ENCODE peak calls at places on chromosome 6, in seven cellular contexts. B is adipocyte; I is HTR-8/SVneo; J is stimulated activated CD4-positive, alpha-beta T cell treated with anti-CD3 and anti-CD28 coated beads, Interleukin-4, amount 100 ng/mL, for 1 hour; E is iris pigment epithelial cell; C is fibroblast of the conjunctiva; M is NCI-H345. G is an unnamed sample.

GRCh38 chr6:11535801-11536230 is 1.7 kb upstream of the TMEM170B start:
- DNase-seq in B (peak; percentile 44), I (no peak), J (no peak), E (peak; percentile 54), C (no peak), M (no peak), G (no peak)

GRCh38 chr6:56795852-56796532 is 153.3 kb upstream of the DST start:
- DNase-seq in B (no peak), I (peak; percentile 44), J (no peak), E (peak; percentile 36), C (no peak), M (no peak), G (no peak)

GRCh38 chr6:34298941-34299340 is 50.1 kb upstream of the SMIM29 start:
- DNase-seq in B (no peak), I (no peak), J (no peak), E (no peak), C (no peak), M (no peak), G (no peak)

GRCh38 chr6:45460166-45460565 is 82.4 kb upstream of the SUPT3H start:
- DNase-seq in B (no peak), I (no peak), J (no peak), E (no peak), C (no peak), M (no peak), G (no peak)

GRCh38 chr6:25883991-25884390 is 9.9 kb upstream of the SLC17A3 start:
- DNase-seq in B (peak; percentile 91), I (peak; percentile 66), J (no peak), E (peak; percentile 89), C (peak; percentile 94), M (no peak), G (no peak)

GRCh38 chr6:157885211-157885788 is 62.3 kb downstream of the SNX9 start:
- DNase-seq in B (no peak), I (no peak), J (peak; percentile 26), E (peak; percentile 67), C (no peak), M (no peak), G (no peak)

GRCh38 chr6:109095821-109096084 is 446 bp downstream of the CEP57L1 start:
- DNase-seq in B (no peak), I (no peak), J (no peak), E (no peak), C (no peak), M (no peak), G (no peak)

GRCh38 chr6:5335020-5335419 is 73.7 kb downstream of the FARS2 start:
- DNase-seq in B (no peak), I (no peak), J (no peak), E (no peak), C (no peak), M (no peak), G (no peak)

GRCh38 chr6:6661684-6662083 is 73.2 kb downstream of the LY86 start:
- DNase-seq in B (peak; percentile 42), I (no peak), J (no peak), E (peak; percentile 42), C (peak; percentile 20), M (peak; percentile 76), G (no peak)

GRCh38 chr6:159829515-159829914 is 29.4 kb downstream of the PNLDC1 start:
- DNase-seq in B (no peak), I (no peak), J (no peak), E (no peak), C (no peak), M (no peak), G (no peak)

GRCh38 chr6:75438186-75438880 is 55.3 kb downstream of the FILIP1 start:
- DNase-seq in B (no peak), I (no peak), J (no peak), E (no peak), C (no peak), M (no peak), G (no peak)

GRCh38 chr6:31767096-31767645 is 4.7 kb downstream of the SAPCD1 start:
- DNase-seq in B (no peak), I (no peak), J (no peak), E (no peak), C (no peak), M (no peak), G (no peak)

GRCh38 chr6:154849475-154849874 is 116.3 kb downstream of the SCAF8 start:
- DNase-seq in B (no peak), I (no peak), J (no peak), E (no peak), C (no peak), M (no peak), G (no peak)

GRCh38 chr6:109526905-109527628 is 44.0 kb upstream of the ZBTB24 start:
- DNase-seq in B (peak; percentile 84), I (peak; percentile 38), J (peak; percentile 19), E (peak; percentile 65), C (peak; percentile 59), M (peak; percentile 77), G (no peak)

GRCh38 chr6:128271527-128271926 is 248.9 kb downstream of the PTPRK start:
- DNase-seq in B (no peak), I (no peak), J (no peak), E (peak; percentile 49), C (no peak), M (no peak), G (no peak)

GRCh38 chr6:78781001-78781400 is 86.3 kb upstream of the IRAK1BP1 start:
- DNase-seq in B (no peak), I (no peak), J (no peak), E (no peak), C (no peak), M (no peak), G (no peak)

GRCh38 chr6:35194390-35194789 is 19.4 kb upstream of the SCUBE3 start:
- DNase-seq in B (no peak), I (no peak), J (no peak), E (no peak), C (no peak), M (no peak), G (no peak)

GRCh38 chr6:149614352-149614751 is 34.2 kb downstream of the KATNA1 start:
- DNase-seq in B (peak; percentile 7), I (no peak), J (no peak), E (peak; percentile 64), C (no peak), M (no peak), G (no peak)

GRCh38 chr6:7540595-7540994 is 876 bp upstream of the DSP start:
- DNase-seq in B (peak; percentile 33), I (peak; percentile 11), J (no peak), E (no peak), C (no peak), M (no peak), G (no peak)

GRCh38 chr6:167699141-167700036 is 127.3 kb upstream of the AFDN start:
- DNase-seq in B (no peak), I (no peak), J (peak; percentile 61), E (peak; percentile 11), C (no peak), M (no peak), G (no peak)

GRCh38 chr6:124393536-124393935 is 568.7 kb upstream of the RNF217 start:
- DNase-seq in B (no peak), I (no peak), J (no peak), E (peak; percentile 11), C (no peak), M (no peak), G (no peak)

GRCh38 chr6:34202329-34203201 is 34.1 kb upstream of the HMGA1 start:
- DNase-seq in B (no peak), I (no peak), J (no peak), E (no peak), C (no peak), M (no peak), G (no peak)

GRCh38 chr6:9292975-9293374 is 857.6 kb upstream of the SLC35B3 start:
- DNase-seq in B (peak; percentile 31), I (no peak), J (no peak), E (peak; percentile 50), C (no peak), M (no peak), G (no peak)

GRCh38 chr6:110404602-110405001 is 10.8 kb downstream of the DDO start:
- DNase-seq in B (no peak), I (peak; percentile 11), J (no peak), E (peak; percentile 23), C (no peak), M (no peak), G (no peak)

GRCh38 chr6:166575190-166575589 is 11.3 kb downstream of the RAMACL start:
- DNase-seq in B (no peak), I (no peak), J (no peak), E (no peak), C (no peak), M (no peak), G (no peak)

GRCh38 chr6:92564393-92564792 is 855.0 kb downstream of the EPHA7 start:
- DNase-seq in B (no peak), I (no peak), J (no peak), E (no peak), C (no peak), M (no peak), G (no peak)

G was measured in cortex of kidney.